ENCODE peak calls at places on chromosomes 12 and 14, in nine cellular contexts. One of them, this sample, is unnamed. For H3K27me3, the result is how much of the 10 kb centered on the place peaks cover.

GRCh38 chr14:59246566-59246965 is 58.1 kb downstream of the DAAM1 start:
- DNase-seq in IMR-90: no peak
- DNase-seq in pancreas: no peak
- DNase-seq in CD8-positive, alpha-beta memory T cell: no peak
- DNase-seq in tibial nerve: no peak
- DNase-seq in naive thymus-derived CD4-positive, alpha-beta T cell: no peak
- DNase-seq in mesenchymal stem cell: no peak
- DNase-seq in sigmoid colon: no peak
- DNase-seq in BE2C: no peak
- DNase-seq in this sample: peak

GRCh38 chr14:101635238-101636080 is 74.2 kb downstream of the DIO3 start:
- DNase-seq in IMR-90: no peak
- DNase-seq in pancreas: peak
- DNase-seq in CD8-positive, alpha-beta memory T cell: no peak
- DNase-seq in tibial nerve: no peak
- DNase-seq in naive thymus-derived CD4-positive, alpha-beta T cell: no peak
- DNase-seq in mesenchymal stem cell: no peak
- DNase-seq in sigmoid colon: no peak
- DNase-seq in BE2C: no peak
- DNase-seq in this sample: no peak

GRCh38 chr12:105092336-105092735 is 8.1 kb upstream of the ALDH1L2 start:
- DNase-seq in IMR-90: no peak
- DNase-seq in pancreas: no peak
- DNase-seq in CD8-positive, alpha-beta memory T cell: no peak
- DNase-seq in tibial nerve: no peak
- DNase-seq in naive thymus-derived CD4-positive, alpha-beta T cell: no peak
- DNase-seq in mesenchymal stem cell: no peak
- DNase-seq in sigmoid colon: no peak
- DNase-seq in BE2C: no peak
- DNase-seq in this sample: peak

GRCh38 chr12:62724285-62724684 is 210.7 kb downstream of the PPM1H start:
- DNase-seq in IMR-90: no peak
- DNase-seq in pancreas: no peak
- DNase-seq in CD8-positive, alpha-beta memory T cell: no peak
- DNase-seq in tibial nerve: no peak
- DNase-seq in naive thymus-derived CD4-positive, alpha-beta T cell: no peak
- DNase-seq in mesenchymal stem cell: no peak
- DNase-seq in sigmoid colon: no peak
- DNase-seq in BE2C: no peak
- DNase-seq in this sample: no peak

GRCh38 chr14:83173687-83174086 is 1640.0 kb upstream of the SEL1L start:
- DNase-seq in IMR-90: peak
- DNase-seq in pancreas: no peak
- DNase-seq in CD8-positive, alpha-beta memory T cell: no peak
- DNase-seq in tibial nerve: no peak
- DNase-seq in naive thymus-derived CD4-positive, alpha-beta T cell: no peak
- DNase-seq in mesenchymal stem cell: no peak
- DNase-seq in sigmoid colon: no peak
- DNase-seq in BE2C: no peak
- DNase-seq in this sample: peak

GRCh38 chr14:39374846-39375245 is 57.4 kb downstream of the FBXO33 start:
- DNase-seq in IMR-90: peak
- DNase-seq in pancreas: no peak
- DNase-seq in CD8-positive, alpha-beta memory T cell: no peak
- DNase-seq in tibial nerve: no peak
- DNase-seq in naive thymus-derived CD4-positive, alpha-beta T cell: no peak
- DNase-seq in mesenchymal stem cell: peak
- DNase-seq in sigmoid colon: no peak
- DNase-seq in BE2C: no peak
- DNase-seq in this sample: peak

GRCh38 chr14:70188608-70189540 is at the start of gene SLC8A3:
- DNase-seq in IMR-90: peak
- DNase-seq in pancreas: peak
- DNase-seq in CD8-positive, alpha-beta memory T cell: no peak
- DNase-seq in tibial nerve: no peak
- DNase-seq in naive thymus-derived CD4-positive, alpha-beta T cell: no peak
- DNase-seq in mesenchymal stem cell: peak
- DNase-seq in sigmoid colon: no peak
- DNase-seq in BE2C: peak
- DNase-seq in this sample: peak

GRCh38 chr12:2811791-2812190 is 677 bp upstream of the ITFG2 start:
- DNase-seq in IMR-90: no peak
- DNase-seq in pancreas: no peak
- DNase-seq in CD8-positive, alpha-beta memory T cell: no peak
- DNase-seq in tibial nerve: no peak
- DNase-seq in naive thymus-derived CD4-positive, alpha-beta T cell: no peak
- DNase-seq in mesenchymal stem cell: no peak
- DNase-seq in sigmoid colon: no peak
- DNase-seq in BE2C: no peak
- DNase-seq in this sample: no peak

GRCh38 chr12:48980953-48981756 is 3.0 kb downstream of the WNT1 start:
- DNase-seq in IMR-90: peak
- DNase-seq in pancreas: peak
- DNase-seq in CD8-positive, alpha-beta memory T cell: peak
- DNase-seq in tibial nerve: no peak
- DNase-seq in naive thymus-derived CD4-positive, alpha-beta T cell: peak
- DNase-seq in mesenchymal stem cell: peak
- DNase-seq in sigmoid colon: no peak
- DNase-seq in BE2C: peak
- DNase-seq in this sample: no peak
- H3K27me3 ChIP-seq in IMR-90: half or more
- H3K27me3 ChIP-seq in pancreas: under half
- H3K27me3 ChIP-seq in CD8-positive, alpha-beta memory T cell: under half
- H3K27me3 ChIP-seq in tibial nerve: half or more
- H3K27me3 ChIP-seq in naive thymus-derived CD4-positive, alpha-beta T cell: under half
- H3K27me3 ChIP-seq in mesenchymal stem cell: half or more
- H3K27me3 ChIP-seq in sigmoid colon: half or more
- H3K27me3 ChIP-seq in BE2C: half or more
- H3K27me3 ChIP-seq in this sample: half or more

GRCh38 chr12:122363782-122364181 is 58.7 kb downstream of the CLIP1 start:
- DNase-seq in IMR-90: no peak
- DNase-seq in pancreas: no peak
- DNase-seq in CD8-positive, alpha-beta memory T cell: no peak
- DNase-seq in tibial nerve: peak
- DNase-seq in naive thymus-derived CD4-positive, alpha-beta T cell: no peak
- DNase-seq in mesenchymal stem cell: peak
- DNase-seq in sigmoid colon: peak
- DNase-seq in BE2C: no peak
- DNase-seq in this sample: no peak
- H3K27me3 ChIP-seq in IMR-90: under half
- H3K27me3 ChIP-seq in pancreas: under half
- H3K27me3 ChIP-seq in CD8-positive, alpha-beta memory T cell: under half
- H3K27me3 ChIP-seq in tibial nerve: under half
- H3K27me3 ChIP-seq in naive thymus-derived CD4-positive, alpha-beta T cell: under half
- H3K27me3 ChIP-seq in mesenchymal stem cell: under half
- H3K27me3 ChIP-seq in sigmoid colon: under half
- H3K27me3 ChIP-seq in BE2C: under half
- H3K27me3 ChIP-seq in this sample: under half

GRCh38 chr12:113666223-113666622 is 194.6 kb upstream of the LHX5 start:
- DNase-seq in IMR-90: no peak
- DNase-seq in pancreas: no peak
- DNase-seq in CD8-positive, alpha-beta memory T cell: no peak
- DNase-seq in tibial nerve: no peak
- DNase-seq in naive thymus-derived CD4-positive, alpha-beta T cell: no peak
- DNase-seq in mesenchymal stem cell: no peak
- DNase-seq in sigmoid colon: no peak
- DNase-seq in BE2C: no peak
- DNase-seq in this sample: no peak
- H3K27me3 ChIP-seq in IMR-90: under half
- H3K27me3 ChIP-seq in pancreas: under half
- H3K27me3 ChIP-seq in CD8-positive, alpha-beta memory T cell: under half
- H3K27me3 ChIP-seq in tibial nerve: under half
- H3K27me3 ChIP-seq in naive thymus-derived CD4-positive, alpha-beta T cell: under half
- H3K27me3 ChIP-seq in mesenchymal stem cell: half or more
- H3K27me3 ChIP-seq in sigmoid colon: under half
- H3K27me3 ChIP-seq in BE2C: under half
- H3K27me3 ChIP-seq in this sample: under half

DNA sequence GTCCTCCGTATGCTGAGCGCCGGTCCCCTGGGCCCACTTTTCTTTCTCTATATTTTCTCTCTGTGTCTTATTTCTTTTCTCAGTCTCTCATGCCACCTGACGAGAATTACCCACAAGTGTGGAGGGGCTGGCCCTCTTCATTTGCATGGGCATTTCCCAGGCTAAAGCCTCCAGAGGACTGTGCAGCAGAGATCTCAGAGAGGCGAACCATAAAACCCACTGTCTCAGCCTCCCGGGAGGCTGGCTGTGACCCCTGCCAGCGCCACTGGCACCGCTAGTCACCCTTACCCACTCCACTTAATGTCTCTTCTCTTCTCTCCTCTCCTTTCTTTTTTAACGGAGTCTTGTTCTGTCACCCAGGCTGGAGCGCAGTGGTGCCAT is 7.1 kb upstream of the SERPINA9 start:
- DNase-seq in IMR-90: no peak
- DNase-seq in pancreas: no peak
- DNase-seq in CD8-positive, alpha-beta memory T cell: no peak
- DNase-seq in tibial nerve: no peak
- DNase-seq in naive thymus-derived CD4-positive, alpha-beta T cell: no peak
- DNase-seq in mesenchymal stem cell: no peak
- DNase-seq in sigmoid colon: no peak
- DNase-seq in BE2C: no peak
- DNase-seq in this sample: no peak
- H3K27me3 ChIP-seq in IMR-90: under half
- H3K27me3 ChIP-seq in pancreas: under half
- H3K27me3 ChIP-seq in CD8-positive, alpha-beta memory T cell: under half
- H3K27me3 ChIP-seq in tibial nerve: under half
- H3K27me3 ChIP-seq in naive thymus-derived CD4-positive, alpha-beta T cell: under half
- H3K27me3 ChIP-seq in mesenchymal stem cell: under half
- H3K27me3 ChIP-seq in sigmoid colon: under half
- H3K27me3 ChIP-seq in BE2C: under half
- H3K27me3 ChIP-seq in this sample: under half

DNA sequence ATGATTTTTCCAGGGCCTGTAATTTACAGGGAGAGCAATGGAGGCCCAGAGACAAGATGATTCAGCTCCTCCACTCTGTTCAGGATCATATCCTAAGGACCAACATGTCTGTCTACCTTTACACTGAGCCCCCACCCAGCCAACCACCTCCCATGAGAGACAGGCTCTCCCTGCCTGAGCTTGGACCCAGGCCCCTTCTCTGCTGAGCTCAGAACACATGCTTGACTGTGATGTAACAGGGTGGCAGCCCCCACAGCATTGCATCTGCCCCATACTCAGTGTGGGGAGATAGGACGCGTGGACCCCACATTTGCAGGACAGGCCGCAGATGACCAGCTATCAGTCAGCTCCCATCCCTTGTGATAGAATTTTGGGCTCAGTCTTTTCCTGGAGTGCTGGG is 313.9 kb downstream of the ADGRD1 start:
- DNase-seq in IMR-90: no peak
- DNase-seq in pancreas: no peak
- DNase-seq in CD8-positive, alpha-beta memory T cell: no peak
- DNase-seq in tibial nerve: no peak
- DNase-seq in naive thymus-derived CD4-positive, alpha-beta T cell: no peak
- DNase-seq in mesenchymal stem cell: no peak
- DNase-seq in sigmoid colon: no peak
- DNase-seq in BE2C: no peak
- DNase-seq in this sample: no peak
- H3K27me3 ChIP-seq in IMR-90: under half
- H3K27me3 ChIP-seq in pancreas: under half
- H3K27me3 ChIP-seq in CD8-positive, alpha-beta memory T cell: under half
- H3K27me3 ChIP-seq in tibial nerve: under half
- H3K27me3 ChIP-seq in naive thymus-derived CD4-positive, alpha-beta T cell: under half
- H3K27me3 ChIP-seq in mesenchymal stem cell: under half
- H3K27me3 ChIP-seq in sigmoid colon: under half
- H3K27me3 ChIP-seq in BE2C: under half
- H3K27me3 ChIP-seq in this sample: under half

DNA sequence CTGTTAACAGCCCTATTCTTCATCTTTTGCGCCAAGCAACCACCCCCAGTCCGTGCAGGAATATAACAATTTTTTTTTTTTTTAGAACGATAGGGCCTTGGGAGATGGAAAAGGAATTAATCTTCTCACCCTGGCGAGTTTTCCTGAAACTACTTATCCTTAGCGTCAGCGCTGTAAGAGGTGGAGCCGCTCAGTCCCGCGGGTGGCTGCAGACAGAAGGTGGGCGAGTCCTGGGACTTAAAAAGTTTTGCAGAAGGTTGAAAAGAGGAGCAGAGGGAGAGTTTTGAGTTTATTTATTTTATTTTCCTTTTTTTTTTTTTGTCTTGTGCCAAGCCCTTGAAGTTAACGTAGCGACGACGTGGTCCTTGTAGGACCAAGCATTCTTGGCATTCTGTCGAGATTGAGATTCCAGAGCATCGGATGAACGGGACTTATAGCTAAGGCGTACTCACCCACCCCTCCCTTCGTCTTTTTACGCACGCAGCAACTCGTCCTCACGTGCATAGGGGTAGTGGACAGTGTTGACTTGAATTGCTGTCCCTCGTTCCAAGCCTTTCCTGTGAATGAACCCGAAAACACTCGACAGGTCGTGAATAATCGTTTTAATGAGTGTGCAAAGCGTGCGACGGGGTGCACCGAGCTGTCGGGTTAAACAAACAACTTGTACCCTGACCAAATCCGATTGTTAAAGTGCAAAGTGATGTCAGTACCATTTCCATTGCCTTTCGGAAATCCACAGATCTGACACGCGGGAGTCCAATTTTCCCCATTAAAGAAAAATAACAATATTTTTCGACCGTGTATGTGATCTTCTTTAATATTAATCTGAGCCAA is 11.4 kb downstream of the FOXG1 start:
- DNase-seq in IMR-90: no peak
- DNase-seq in pancreas: no peak
- DNase-seq in CD8-positive, alpha-beta memory T cell: no peak
- DNase-seq in tibial nerve: no peak
- DNase-seq in naive thymus-derived CD4-positive, alpha-beta T cell: no peak
- DNase-seq in mesenchymal stem cell: no peak
- DNase-seq in sigmoid colon: no peak
- DNase-seq in BE2C: no peak
- DNase-seq in this sample: no peak
- H3K27me3 ChIP-seq in IMR-90: under half
- H3K27me3 ChIP-seq in pancreas: under half
- H3K27me3 ChIP-seq in CD8-positive, alpha-beta memory T cell: under half
- H3K27me3 ChIP-seq in tibial nerve: half or more
- H3K27me3 ChIP-seq in naive thymus-derived CD4-positive, alpha-beta T cell: under half
- H3K27me3 ChIP-seq in mesenchymal stem cell: half or more
- H3K27me3 ChIP-seq in sigmoid colon: half or more
- H3K27me3 ChIP-seq in BE2C: under half
- H3K27me3 ChIP-seq in this sample: half or more

DNA sequence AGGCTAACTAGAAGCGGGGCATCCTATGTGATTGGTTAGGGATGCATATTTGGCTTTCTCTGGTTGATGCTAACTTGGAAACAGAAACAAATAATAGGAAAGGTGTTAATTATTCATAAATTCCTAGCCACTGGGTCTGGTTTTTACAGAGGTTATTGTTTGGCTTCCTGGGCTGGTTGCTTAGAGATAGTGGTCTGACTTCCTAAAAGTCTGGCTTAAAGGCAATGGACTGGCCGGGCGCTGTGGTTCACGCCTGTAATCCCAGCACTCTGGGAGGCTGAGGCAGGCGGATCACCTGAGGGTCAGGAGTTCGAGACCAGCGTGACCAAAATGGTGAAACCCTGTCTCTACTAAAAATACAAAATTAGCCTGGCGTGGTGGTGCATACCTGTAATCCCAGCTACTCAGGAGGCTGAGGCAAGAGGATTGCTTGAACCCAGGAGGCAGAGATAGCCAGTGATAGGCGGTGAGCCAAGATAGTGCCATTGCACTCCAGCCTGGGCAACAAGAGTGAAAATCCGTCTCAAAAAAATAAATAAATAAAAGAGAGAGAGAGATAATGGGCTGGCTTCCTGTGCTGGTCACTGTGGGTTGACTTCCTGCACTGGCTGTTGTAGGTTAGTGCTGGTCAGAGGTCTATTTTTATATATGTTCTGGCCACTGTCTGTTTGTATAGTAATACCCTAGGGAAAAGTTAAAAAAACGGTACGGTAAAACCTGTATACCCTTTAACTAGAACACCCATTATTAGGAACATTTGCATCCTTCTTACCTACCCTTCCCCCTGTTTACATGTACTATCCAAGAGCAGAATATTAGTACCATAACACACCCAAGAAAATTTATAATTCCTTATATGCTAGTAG is 24.1 kb downstream of the OR6S1 start:
- DNase-seq in IMR-90: no peak
- DNase-seq in pancreas: no peak
- DNase-seq in CD8-positive, alpha-beta memory T cell: no peak
- DNase-seq in tibial nerve: no peak
- DNase-seq in naive thymus-derived CD4-positive, alpha-beta T cell: no peak
- DNase-seq in mesenchymal stem cell: no peak
- DNase-seq in sigmoid colon: no peak
- DNase-seq in BE2C: no peak
- DNase-seq in this sample: no peak
- H3K27me3 ChIP-seq in IMR-90: under half
- H3K27me3 ChIP-seq in pancreas: under half
- H3K27me3 ChIP-seq in CD8-positive, alpha-beta memory T cell: under half
- H3K27me3 ChIP-seq in tibial nerve: under half
- H3K27me3 ChIP-seq in naive thymus-derived CD4-positive, alpha-beta T cell: under half
- H3K27me3 ChIP-seq in mesenchymal stem cell: under half
- H3K27me3 ChIP-seq in sigmoid colon: under half
- H3K27me3 ChIP-seq in BE2C: under half
- H3K27me3 ChIP-seq in this sample: under half